ENCODE peak calls at places on chromosomes 6 and 20, in eight cellular contexts. L, E, K, A, J, C, V and O are unnamed samples.

GRCh38 chr6:80249897-80250296 is 143.4 kb downstream of the BCKDHB start:
- DNase-seq in V (no peak), A (no peak), C (no peak), K (no peak), E (no peak), L (no peak), J (no peak), O (no peak)

GRCh38 chr6:4316867-4317400 is 181.6 kb upstream of the ECI2 start:
- DNase-seq in A (peak; percentile 94), J (no peak), V (peak; percentile 28), C (no peak), E (peak; percentile 46), L (no peak), K (no peak), O (no peak)

GRCh38 chr6:4319992-4320683 is 184.8 kb upstream of the ECI2 start:
- DNase-seq in J (no peak), V (no peak), L (no peak), A (peak; percentile 68), C (no peak), E (peak; percentile 35), K (no peak), O (no peak)

GRCh38 chr6:112362827-112363565 is 15.9 kb downstream of the RFPL4B start:
- DNase-seq in V (no peak), E (no peak), C (no peak), J (no peak), A (peak; percentile 40), K (no peak), L (no peak), O (no peak)

GRCh38 chr6:164108869-164109769 is 694.6 kb downstream of the QKI start:
- DNase-seq in J (peak; percentile 92), L (no peak), E (peak; percentile 49), A (peak; percentile 35), C (no peak), V (no peak), K (no peak), O (no peak)

GRCh38 chr20:63830821-63831593 is at the start of gene ZBTB46:
- DNase-seq in J (no peak), C (no peak), L (no peak), K (no peak), E (peak; percentile 41), A (peak; percentile 75), V (peak; percentile 67), O (no peak)

GRCh38 chr6:159880412-159880811 is 10.4 kb upstream of the MAS1 start:
- DNase-seq in J (no peak), A (no peak), V (no peak), L (no peak), E (no peak), K (no peak), C (no peak), O (no peak)

GRCh38 chr6:89758830-89759229 is 60.8 kb downstream of the MDN1 start:
- DNase-seq in L (no peak), J (no peak), V (no peak), C (no peak), K (no peak), A (no peak), E (no peak), O (no peak)

GRCh38 chr20:23358563-23358906 is 3.4 kb upstream of the GZF1 start:
- DNase-seq in E (no peak), V (no peak), C (no peak), A (no peak), L (no peak), J (no peak), K (no peak), O (no peak)
- H3K4me1 ChIP-seq in E (peaks cover 4% of the 10 kb centered on the region), V (peaks cover 10% of the 10 kb centered on the region), C (peaks cover 9% of the 10 kb centered on the region), A (peaks cover 18% of the 10 kb centered on the region), L (peaks cover 28% of the 10 kb centered on the region), J (no peaks in the 10 kb centered on the region), K (peaks cover 28% of the 10 kb centered on the region), O (peaks cover 9% of the 10 kb centered on the region)

GRCh38 chr6:32962427-32962826 is 6.0 kb upstream of the BRD2 start:
- DNase-seq in V (no peak), K (no peak), J (no peak), C (no peak), A (no peak), L (no peak), E (no peak), O (no peak)
- H3K4me1 ChIP-seq in V (peaks cover 10% of the 10 kb centered on the region), K (peaks cover 26% of the 10 kb centered on the region), J (no peaks in the 10 kb centered on the region), C (no peaks in the 10 kb centered on the region), A (peaks cover 20% of the 10 kb centered on the region), L (peaks cover 21% of the 10 kb centered on the region), E (no peaks in the 10 kb centered on the region), O (no peaks in the 10 kb centered on the region)

DNA sequence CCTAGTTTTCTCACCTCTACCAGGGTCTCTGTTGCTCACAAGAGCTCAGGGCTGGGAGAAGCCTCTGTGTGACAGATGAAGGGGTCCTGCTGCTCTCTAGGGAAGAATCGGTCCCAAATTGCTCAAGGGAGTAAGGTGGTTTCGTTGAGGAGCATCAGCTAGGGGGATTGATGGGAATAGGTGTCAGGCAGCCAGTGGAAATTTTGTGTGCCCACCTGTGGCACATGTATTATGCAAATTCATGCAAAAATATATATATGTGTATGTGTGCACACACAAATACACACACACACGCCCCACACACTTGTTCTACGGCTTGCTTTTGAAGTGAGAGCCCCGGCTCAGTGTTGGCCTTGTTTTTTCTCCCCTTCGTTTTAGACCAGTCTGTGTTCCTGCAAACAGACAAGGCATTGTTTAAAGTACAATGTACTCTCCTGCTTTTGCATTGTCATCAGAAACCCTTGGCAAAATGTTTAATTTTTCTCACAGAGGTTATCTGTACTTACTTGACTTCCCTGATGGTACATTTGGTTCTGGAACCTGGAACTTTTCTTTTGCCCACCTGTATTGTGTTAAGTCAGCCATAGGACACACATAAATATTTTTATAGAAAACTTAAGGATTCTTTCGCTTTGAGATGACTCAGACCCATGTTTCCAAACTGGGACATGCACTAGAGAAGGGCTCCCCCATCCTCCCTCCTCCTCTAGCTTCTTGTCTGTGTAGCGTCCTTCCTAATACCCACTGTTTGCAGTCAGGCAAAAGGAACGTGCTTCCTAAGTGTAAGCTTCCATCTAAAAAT is 26.7 kb downstream of the FOXO3 start:
- DNase-seq in K (no peak), A (peak; percentile 70), J (no peak), V (no peak), C (no peak), L (no peak), E (peak; percentile 67), O (peak; percentile 65)
- H3K4me1 ChIP-seq in K (peaks cover 27% of the 10 kb centered on the region), A (peaks cover 75% of the 10 kb centered on the region), J (no peaks in the 10 kb centered on the region), V (peaks cover 46% of the 10 kb centered on the region), C (peaks cover 4% of the 10 kb centered on the region), L (peaks cover 15% of the 10 kb centered on the region), E (peaks cover 76% of the 10 kb centered on the region), O (peaks cover 66% of the 10 kb centered on the region)

GRCh38 chr6:11711644-11711993 is 67.0 kb downstream of the ADTRP start:
- DNase-seq in J (no peak), C (no peak), E (no peak), V (no peak), A (peak; percentile 66), K (peak; percentile 33), L (peak; percentile 28), O (no peak)

GRCh38 chr6:11711994-11712698 is 66.5 kb downstream of the ADTRP start:
- DNase-seq in A (peak; percentile 22), J (no peak), K (no peak), L (no peak), C (no peak), V (no peak), E (no peak), O (no peak)

GRCh38 chr6:11714798-11715285 is 63.8 kb downstream of the ADTRP start:
- DNase-seq in J (no peak), K (no peak), A (no peak), V (no peak), E (no peak), C (no peak), L (no peak), O (no peak)

GRCh38 chr6:11712760-11713159 is 65.8 kb downstream of the ADTRP start:
- DNase-seq in E (peak; percentile 17), L (no peak), V (no peak), J (no peak), C (no peak), A (peak; percentile 75), K (no peak), O (no peak)

DNA sequence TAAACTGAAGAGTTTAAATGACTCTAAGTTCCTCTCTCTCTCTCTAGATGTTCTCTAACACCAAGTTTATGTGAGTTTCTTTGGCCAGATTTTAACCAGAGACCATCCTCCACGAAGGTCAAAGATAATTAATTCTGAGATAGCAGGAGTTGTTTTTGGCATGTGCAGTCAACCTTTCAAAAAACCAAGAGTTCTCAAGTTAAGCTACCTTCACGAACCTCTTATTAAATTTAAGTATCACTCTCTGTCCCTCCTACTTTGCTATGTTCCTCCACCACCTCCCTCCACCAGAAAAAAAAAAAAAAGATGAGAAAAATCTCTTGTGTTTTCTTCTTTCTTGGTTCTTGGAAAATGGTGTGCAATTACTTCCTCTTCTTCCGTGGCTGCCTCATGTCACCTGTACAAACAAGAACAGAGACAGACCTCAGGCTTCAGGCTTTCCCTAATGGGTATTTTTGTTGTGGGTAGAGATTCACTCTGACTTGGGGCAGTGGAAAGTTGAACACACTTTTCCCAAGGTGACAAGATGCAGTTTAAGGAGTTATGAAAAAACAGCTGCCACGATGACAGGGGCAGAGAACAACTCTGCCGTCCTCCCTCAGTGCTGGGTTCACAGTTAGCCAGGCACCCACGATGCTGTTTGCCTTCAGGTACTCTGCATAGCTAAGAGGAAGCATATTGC is 64.3 kb downstream of the ADTRP start:
- DNase-seq in L (peak; percentile 58), K (no peak), E (no peak), J (no peak), A (no peak), C (no peak), V (no peak), O (no peak)
- H3K4me1 ChIP-seq in L (peaks cover 72% of the 10 kb centered on the region), K (peaks cover 65% of the 10 kb centered on the region), E (no peaks in the 10 kb centered on the region), J (no peaks in the 10 kb centered on the region), A (peaks cover 22% of the 10 kb centered on the region), C (no peaks in the 10 kb centered on the region), V (no peaks in the 10 kb centered on the region), O (no peaks in the 10 kb centered on the region)

DNA sequence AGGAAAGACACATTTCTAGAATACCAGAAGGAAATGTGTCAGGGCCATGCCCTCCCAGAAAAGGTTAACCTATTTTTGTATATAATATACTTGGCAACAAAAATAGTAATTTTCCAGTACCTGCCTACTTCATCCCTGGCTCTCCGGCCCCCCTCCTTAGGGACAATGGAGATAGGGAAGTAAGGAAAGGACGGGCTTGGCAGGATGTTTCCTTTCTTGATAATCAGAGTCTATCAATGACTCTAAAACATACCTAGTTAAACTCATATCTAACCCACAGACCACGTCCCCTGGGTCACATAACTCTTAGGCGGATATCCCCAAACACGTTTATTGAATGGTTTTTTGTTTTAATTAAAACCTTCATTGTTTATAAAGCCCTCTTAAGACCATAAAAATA is 11.8 kb downstream of the UQCC2 start:
- DNase-seq in E (no peak), A (no peak), K (no peak), V (no peak), L (no peak), J (no peak), C (no peak), O (no peak)
- H3K4me1 ChIP-seq in E (peaks cover 17% of the 10 kb centered on the region), A (peaks cover 31% of the 10 kb centered on the region), K (peaks cover 39% of the 10 kb centered on the region), V (no peaks in the 10 kb centered on the region), L (peaks cover 45% of the 10 kb centered on the region), J (no peaks in the 10 kb centered on the region), C (peaks cover 10% of the 10 kb centered on the region), O (peaks cover 20% of the 10 kb centered on the region)

DNA sequence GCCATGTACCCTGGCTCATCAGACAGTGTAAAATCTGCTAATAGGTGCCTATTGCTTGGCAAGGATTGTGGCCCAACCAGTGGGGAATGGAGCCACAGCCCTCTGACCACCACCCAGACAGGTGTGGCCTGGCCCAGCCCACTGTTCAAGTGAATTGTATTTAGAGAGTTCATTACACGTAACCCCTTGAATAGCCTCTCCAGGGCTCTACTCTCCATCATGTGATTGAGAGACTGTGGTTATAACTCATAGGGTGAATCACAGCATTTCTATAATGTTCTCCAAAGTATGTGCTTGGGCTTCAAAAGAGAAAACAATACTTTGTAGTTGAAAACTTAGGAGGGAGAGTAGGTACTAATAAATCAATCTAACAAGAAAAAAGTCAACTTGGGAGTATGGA is 38.4 kb downstream of the ALDH8A1 start:
- DNase-seq in K (no peak), V (no peak), E (no peak), L (no peak), C (no peak), A (peak; percentile 85), J (no peak), O (peak; percentile 75)
- H3K4me1 ChIP-seq in K (no peaks in the 10 kb centered on the region), V (no peaks in the 10 kb centered on the region), E (peaks cover 3% of the 10 kb centered on the region), L (no peaks in the 10 kb centered on the region), C (no peaks in the 10 kb centered on the region), A (peaks cover 40% of the 10 kb centered on the region), J (no peaks in the 10 kb centered on the region), O (peaks cover 40% of the 10 kb centered on the region)